ENCODE peak calls at places on chromosomes 12 and 14, in five cellular contexts. V is foreskin melanocyte; K is astrocyte of the spinal cord; R is HuH-7; N is CD4-positive, CD25-positive, alpha-beta regulatory T cell. P is an unnamed sample.

GRCh38 chr12:43278268-43278832 is 273.7 kb downstream of the ADAMTS20 start:
- DNase-seq in V (no peak), K (no peak), R (no peak), N (no peak), P (no peak)

GRCh38 chr14:60815371-60815770 is 80.8 kb downstream of the MNAT1 start:
- DNase-seq in V (no peak), K (no peak), R (peak; percentile 10), N (no peak), P (no peak)

GRCh38 chr12:64739778-64740177 is 19.4 kb downstream of the GNS start:
- DNase-seq in V (no peak), K (peak; percentile 13), R (no peak), N (no peak), P (peak; percentile 21)

GRCh38 chr14:96027356-96028335 is 11.5 kb upstream of the C14orf132 start:
- DNase-seq in V (no peak), K (no peak), R (no peak), N (no peak), P (no peak)

GRCh38 chr12:80068173-80068572 is 31.2 kb upstream of the OTOGL start:
- DNase-seq in V (no peak), K (no peak), R (peak; percentile 9), N (no peak), P (no peak)

GRCh38 chr12:98513379-98514318 is 1.7 kb upstream of the TMPO start:
- DNase-seq in V (no peak), K (no peak), R (no peak), N (no peak), P (no peak)

GRCh38 chr14:29710015-29710414 is 217.6 kb downstream of the PRKD1 start:
- DNase-seq in V (no peak), K (no peak), R (peak; percentile 12), N (no peak), P (no peak)

GRCh38 chr14:89184952-89185351 is 232.1 kb downstream of the FOXN3 start:
- DNase-seq in V (no peak), K (no peak), R (no peak), N (no peak), P (no peak)

GRCh38 chr14:88866305-88866704 is 41.9 kb downstream of the TTC8 start:
- DNase-seq in V (no peak), K (peak; percentile 37), R (no peak), N (no peak), P (peak; percentile 27)

GRCh38 chr12:6332459-6332858 is 9.4 kb downstream of the TNFRSF1A start:
- DNase-seq in V (peak; percentile 99), K (peak; percentile 74), R (no peak), N (no peak), P (peak; percentile 85)

GRCh38 chr12:128356547-128356946 is 89.6 kb downstream of the TMEM132C start:
- DNase-seq in V (no peak), K (no peak), R (no peak), N (no peak), P (no peak)

GRCh38 chr12:20382117-20382516 is 13.8 kb downstream of the PDE3A start:
- DNase-seq in V (no peak), K (no peak), R (no peak), N (no peak), P (no peak)

GRCh38 chr14:49303952-49304516 is 282.1 kb downstream of the RPS29 start:
- DNase-seq in V (peak; percentile 14), K (peak; percentile 37), R (peak; percentile 4), N (no peak), P (peak; percentile 57)

GRCh38 chr12:70828391-70828790 is 92.1 kb downstream of the PTPRR start:
- DNase-seq in V (no peak), K (peak; percentile 66), R (no peak), N (no peak), P (peak; percentile 11)

GRCh38 chr14:103847954-103848719 is 762 bp upstream of the PPP1R13B start:
- DNase-seq in V (no peak), K (no peak), R (no peak), N (no peak), P (peak; percentile 20)